ENCODE peak calls at places on chromosome 21, in four cellular contexts. One of them, this sample, is unnamed. For H3K4me1, the result is how much of the 10 kb centered on the place peaks cover.

GRCh38 chr21:41947596-41948403 is 6.0 kb downstream of the C2CD2 start:
- DNase-seq in fibroblast of lung: peak
- DNase-seq in pancreas: no peak
- DNase-seq in heart left ventricle: no peak
- DNase-seq in this sample: no peak

GRCh38 chr21:31276663-31277062 is 67.4 kb downstream of the TIAM1 start:
- DNase-seq in fibroblast of lung: no peak
- DNase-seq in pancreas: no peak
- DNase-seq in heart left ventricle: no peak
- DNase-seq in this sample: no peak

GRCh38 chr21:31538821-31539220 is 120.7 kb upstream of the SOD1 start:
- DNase-seq in heart left ventricle: no peak
- DNase-seq in fibroblast of lung: no peak
- DNase-seq in pancreas: no peak
- DNase-seq in this sample: no peak

GRCh38 chr21:18522181-18522771 is 118.7 kb upstream of the TMPRSS15 start:
- DNase-seq in pancreas: no peak
- DNase-seq in heart left ventricle: no peak
- DNase-seq in fibroblast of lung: peak
- DNase-seq in this sample: no peak

GRCh38 chr21:32329331-32329730 is 30.7 kb downstream of the MRAP start:
- DNase-seq in fibroblast of lung: peak
- DNase-seq in pancreas: no peak
- DNase-seq in heart left ventricle: no peak
- DNase-seq in this sample: no peak

GRCh38 chr21:17858764-17859163 is 39.6 kb upstream of the C21orf91 start:
- DNase-seq in heart left ventricle: no peak
- DNase-seq in pancreas: no peak
- DNase-seq in fibroblast of lung: no peak
- DNase-seq in this sample: no peak

GRCh38 chr21:33419538-33420123 is 16.4 kb downstream of the IFNGR2 start:
- DNase-seq in pancreas: no peak
- DNase-seq in heart left ventricle: no peak
- DNase-seq in fibroblast of lung: no peak
- DNase-seq in this sample: no peak

GRCh38 chr21:26007911-26008579 is 162.5 kb downstream of the APP start:
- DNase-seq in fibroblast of lung: peak
- DNase-seq in heart left ventricle: no peak
- DNase-seq in pancreas: no peak
- DNase-seq in this sample: no peak

GRCh38 chr21:42056996-42057689 is 14.0 kb upstream of the UMODL1 start:
- DNase-seq in fibroblast of lung: peak
- DNase-seq in pancreas: no peak
- DNase-seq in heart left ventricle: no peak
- DNase-seq in this sample: no peak

GRCh38 chr21:40029888-40030287 is 162.7 kb downstream of the PCP4 start:
- DNase-seq in heart left ventricle: no peak
- DNase-seq in fibroblast of lung: no peak
- DNase-seq in pancreas: no peak
- DNase-seq in this sample: no peak

GRCh38 chr21:31555741-31556191 is 103.7 kb upstream of the SOD1 start:
- DNase-seq in fibroblast of lung: no peak
- DNase-seq in pancreas: no peak
- DNase-seq in heart left ventricle: no peak
- DNase-seq in this sample: no peak

GRCh38 chr21:35375115-35375514 is 326.0 kb upstream of the RUNX1 start:
- DNase-seq in pancreas: no peak
- DNase-seq in fibroblast of lung: peak
- DNase-seq in heart left ventricle: no peak
- DNase-seq in this sample: no peak
- H3K4me1 ChIP-seq in pancreas: under half
- H3K4me1 ChIP-seq in fibroblast of lung: under half
- H3K4me1 ChIP-seq in heart left ventricle: under half
- H3K4me1 ChIP-seq in this sample: under half

DNA sequence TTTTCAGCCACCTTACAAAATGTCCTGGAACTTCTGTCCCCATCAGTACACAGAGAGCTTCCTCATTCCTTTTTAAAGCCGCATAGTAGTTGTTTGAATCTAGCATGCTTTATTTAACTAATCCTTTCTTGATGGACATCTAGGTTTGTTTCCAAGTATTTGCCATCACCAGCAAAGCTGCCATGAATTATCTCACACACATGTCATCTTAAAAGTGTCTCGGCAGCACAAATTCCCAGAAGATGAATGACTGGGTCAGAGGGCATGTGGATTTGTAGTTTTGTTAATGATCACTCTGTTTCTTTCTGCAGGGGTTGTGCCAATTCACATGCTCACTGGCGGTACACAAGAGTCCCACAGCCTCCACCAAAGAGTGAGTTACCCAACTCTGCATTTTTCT is 68.3 kb downstream of the CLIC6 start:
- DNase-seq in heart left ventricle: no peak
- DNase-seq in pancreas: no peak
- DNase-seq in fibroblast of lung: peak
- DNase-seq in this sample: no peak
- H3K4me1 ChIP-seq in heart left ventricle: under half
- H3K4me1 ChIP-seq in pancreas: under half
- H3K4me1 ChIP-seq in fibroblast of lung: under half
- H3K4me1 ChIP-seq in this sample: under half

GRCh38 chr21:27534211-27534610 is 567.3 kb upstream of the ADAMTS5 start:
- DNase-seq in pancreas: no peak
- DNase-seq in heart left ventricle: no peak
- DNase-seq in fibroblast of lung: no peak
- DNase-seq in this sample: no peak
- H3K4me1 ChIP-seq in pancreas: under half
- H3K4me1 ChIP-seq in heart left ventricle: under half
- H3K4me1 ChIP-seq in fibroblast of lung: under half
- H3K4me1 ChIP-seq in this sample: under half

DNA sequence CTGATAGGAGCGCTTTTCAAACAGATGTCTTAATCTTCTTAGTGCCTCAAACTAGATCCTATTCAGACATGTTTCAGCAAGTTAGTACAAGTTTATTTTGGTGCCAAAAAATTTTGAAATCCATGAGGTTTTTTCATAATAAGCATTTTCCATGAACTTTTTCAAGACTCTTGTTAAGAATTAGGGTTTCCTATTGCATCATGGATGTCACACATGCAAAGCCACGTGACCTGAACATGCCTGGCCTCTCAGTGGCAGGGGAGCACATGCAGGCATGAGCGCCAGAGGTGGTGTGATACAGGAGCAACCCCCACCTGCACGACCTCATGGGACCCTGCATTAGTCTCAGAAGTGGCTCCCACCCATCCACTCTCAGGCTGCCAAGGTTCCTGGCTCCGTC is 67.6 kb downstream of the POFUT2 start:
- DNase-seq in heart left ventricle: no peak
- DNase-seq in fibroblast of lung: no peak
- DNase-seq in pancreas: no peak
- DNase-seq in this sample: no peak
- H3K4me1 ChIP-seq in heart left ventricle: under half
- H3K4me1 ChIP-seq in fibroblast of lung: under half
- H3K4me1 ChIP-seq in pancreas: under half
- H3K4me1 ChIP-seq in this sample: under half

GRCh38 chr21:36706482-36706852 is 7.6 kb downstream of the SIM2 start:
- DNase-seq in fibroblast of lung: no peak
- DNase-seq in heart left ventricle: no peak
- DNase-seq in pancreas: no peak
- DNase-seq in this sample: peak
- H3K4me1 ChIP-seq in fibroblast of lung: under half
- H3K4me1 ChIP-seq in heart left ventricle: under half
- H3K4me1 ChIP-seq in pancreas: under half
- H3K4me1 ChIP-seq in this sample: under half